ENCODE peak calls at places on chromosomes 11 and 22, in six cellular contexts. One of them, this sample, is unnamed.

GRCh38 chr11:122796128-122796717 is 42.1 kb upstream of the CRTAM start:
- DNase-seq in cardiac fibroblast: peak
- DNase-seq in HFF-Myc: no peak
- DNase-seq in thyroid gland: peak
- DNase-seq in cardiac muscle cell: peak
- DNase-seq in psoas muscle: peak
- DNase-seq in this sample: no peak

GRCh38 chr11:86089659-86090058 is 20.8 kb upstream of the PICALM start:
- DNase-seq in cardiac fibroblast: peak
- DNase-seq in HFF-Myc: no peak
- DNase-seq in thyroid gland: no peak
- DNase-seq in cardiac muscle cell: no peak
- DNase-seq in psoas muscle: no peak
- DNase-seq in this sample: no peak

GRCh38 chr11:119375629-119376196 is 5.8 kb downstream of the USP2 start:
- DNase-seq in cardiac fibroblast: peak
- DNase-seq in HFF-Myc: no peak
- DNase-seq in thyroid gland: peak
- DNase-seq in cardiac muscle cell: no peak
- DNase-seq in psoas muscle: peak
- DNase-seq in this sample: no peak

GRCh38 chr22:37079668-37080171 is 28.2 kb downstream of the KCTD17 start:
- DNase-seq in cardiac fibroblast: peak
- DNase-seq in HFF-Myc: no peak
- DNase-seq in thyroid gland: peak
- DNase-seq in cardiac muscle cell: no peak
- DNase-seq in psoas muscle: no peak
- DNase-seq in this sample: no peak

GRCh38 chr11:37259734-37260133 is 661.7 kb upstream of the RAG2 start:
- DNase-seq in cardiac fibroblast: no peak
- DNase-seq in HFF-Myc: no peak
- DNase-seq in thyroid gland: no peak
- DNase-seq in cardiac muscle cell: no peak
- DNase-seq in psoas muscle: no peak
- DNase-seq in this sample: no peak

GRCh38 chr11:63569570-63569969 is 6.4 kb upstream of the PLAAT2 start:
- DNase-seq in cardiac fibroblast: no peak
- DNase-seq in HFF-Myc: no peak
- DNase-seq in thyroid gland: no peak
- DNase-seq in cardiac muscle cell: no peak
- DNase-seq in psoas muscle: no peak
- DNase-seq in this sample: no peak

GRCh38 chr22:19882446-19883381 is 28.0 kb upstream of the GNB1L start:
- DNase-seq in cardiac fibroblast: no peak
- DNase-seq in HFF-Myc: no peak
- DNase-seq in thyroid gland: no peak
- DNase-seq in cardiac muscle cell: no peak
- DNase-seq in psoas muscle: no peak
- DNase-seq in this sample: no peak

GRCh38 chr11:5992604-5993251 is 5.9 kb upstream of the OR52L1 start:
- DNase-seq in cardiac fibroblast: peak
- DNase-seq in HFF-Myc: no peak
- DNase-seq in thyroid gland: no peak
- DNase-seq in cardiac muscle cell: peak
- DNase-seq in psoas muscle: no peak
- DNase-seq in this sample: no peak

GRCh38 chr22:40818192-40818746 is 877 bp downstream of the SLC25A17 start:
- DNase-seq in cardiac fibroblast: no peak
- DNase-seq in HFF-Myc: no peak
- DNase-seq in thyroid gland: no peak
- DNase-seq in cardiac muscle cell: no peak
- DNase-seq in psoas muscle: no peak
- DNase-seq in this sample: no peak

GRCh38 chr11:1762537-1763302 is 1.0 kb downstream of the CTSD start:
- DNase-seq in cardiac fibroblast: no peak
- DNase-seq in HFF-Myc: no peak
- DNase-seq in thyroid gland: no peak
- DNase-seq in cardiac muscle cell: no peak
- DNase-seq in psoas muscle: peak
- DNase-seq in this sample: no peak

GRCh38 chr11:2271077-2271326 is 614 bp upstream of the ASCL2 start:
- DNase-seq in cardiac fibroblast: no peak
- DNase-seq in HFF-Myc: no peak
- DNase-seq in thyroid gland: peak
- DNase-seq in cardiac muscle cell: no peak
- DNase-seq in psoas muscle: peak
- DNase-seq in this sample: no peak

GRCh38 chr11:818396-819128 is at the start of gene PNPLA2:
- DNase-seq in cardiac fibroblast: peak
- DNase-seq in HFF-Myc: no peak
- DNase-seq in thyroid gland: peak
- DNase-seq in cardiac muscle cell: no peak
- DNase-seq in psoas muscle: peak
- DNase-seq in this sample: no peak

GRCh38 chr11:116255234-116255953 is 517.4 kb downstream of the BUD13 start:
- DNase-seq in cardiac fibroblast: no peak
- DNase-seq in HFF-Myc: no peak
- DNase-seq in thyroid gland: no peak
- DNase-seq in cardiac muscle cell: no peak
- DNase-seq in psoas muscle: no peak
- DNase-seq in this sample: no peak

GRCh38 chr11:12210200-12210599 is 99.8 kb downstream of the MICAL2 start:
- DNase-seq in cardiac fibroblast: no peak
- DNase-seq in HFF-Myc: no peak
- DNase-seq in thyroid gland: no peak
- DNase-seq in cardiac muscle cell: no peak
- DNase-seq in psoas muscle: no peak
- DNase-seq in this sample: no peak

GRCh38 chr22:36465232-36466021 is 16.0 kb downstream of the TXN2 start:
- DNase-seq in cardiac fibroblast: peak
- DNase-seq in HFF-Myc: no peak
- DNase-seq in thyroid gland: peak
- DNase-seq in cardiac muscle cell: no peak
- DNase-seq in psoas muscle: peak
- DNase-seq in this sample: peak

GRCh38 chr11:63998558-63999348 is 12.5 kb downstream of the OTUB1 start:
- DNase-seq in cardiac fibroblast: no peak
- DNase-seq in HFF-Myc: no peak
- DNase-seq in thyroid gland: no peak
- DNase-seq in cardiac muscle cell: no peak
- DNase-seq in psoas muscle: no peak
- DNase-seq in this sample: no peak

GRCh38 chr11:131748146-131749050 is 378.0 kb downstream of the NTM start:
- DNase-seq in cardiac fibroblast: peak
- DNase-seq in HFF-Myc: peak
- DNase-seq in thyroid gland: peak
- DNase-seq in cardiac muscle cell: peak
- DNase-seq in psoas muscle: peak
- DNase-seq in this sample: no peak

GRCh38 chr11:7512525-7513209 is 1.1 kb upstream of the PPFIBP2 start:
- DNase-seq in cardiac fibroblast: peak
- DNase-seq in HFF-Myc: no peak
- DNase-seq in thyroid gland: peak
- DNase-seq in cardiac muscle cell: peak
- DNase-seq in psoas muscle: peak
- DNase-seq in this sample: no peak

GRCh38 chr22:38879961-38880360 is 7.9 kb upstream of the CBX6 start:
- DNase-seq in cardiac fibroblast: no peak
- DNase-seq in HFF-Myc: no peak
- DNase-seq in thyroid gland: no peak
- DNase-seq in cardiac muscle cell: no peak
- DNase-seq in psoas muscle: no peak
- DNase-seq in this sample: no peak

GRCh38 chr22:38881464-38881871 is 9.5 kb upstream of the CBX6 start:
- DNase-seq in cardiac fibroblast: peak
- DNase-seq in HFF-Myc: no peak
- DNase-seq in thyroid gland: peak
- DNase-seq in cardiac muscle cell: peak
- DNase-seq in psoas muscle: peak
- DNase-seq in this sample: no peak

GRCh38 chr22:38882972-38883622 is 11.1 kb upstream of the CBX6 start:
- DNase-seq in cardiac fibroblast: no peak
- DNase-seq in HFF-Myc: no peak
- DNase-seq in thyroid gland: no peak
- DNase-seq in cardiac muscle cell: no peak
- DNase-seq in psoas muscle: no peak
- DNase-seq in this sample: no peak

GRCh38 chr22:38881997-38882396 is 10.0 kb upstream of the CBX6 start:
- DNase-seq in cardiac fibroblast: no peak
- DNase-seq in HFF-Myc: no peak
- DNase-seq in thyroid gland: peak
- DNase-seq in cardiac muscle cell: no peak
- DNase-seq in psoas muscle: no peak
- DNase-seq in this sample: no peak

GRCh38 chr22:38882480-38882879 is 10.5 kb upstream of the CBX6 start:
- DNase-seq in cardiac fibroblast: no peak
- DNase-seq in HFF-Myc: no peak
- DNase-seq in thyroid gland: peak
- DNase-seq in cardiac muscle cell: no peak
- DNase-seq in psoas muscle: peak
- DNase-seq in this sample: no peak
- H3K4me3 ChIP-seq in cardiac fibroblast: no peak
- H3K4me3 ChIP-seq in HFF-Myc: no peak
- H3K4me3 ChIP-seq in thyroid gland: no peak
- H3K4me3 ChIP-seq in cardiac muscle cell: no peak
- H3K4me3 ChIP-seq in psoas muscle: no peak
- H3K4me3 ChIP-seq in this sample: no peak

DNA sequence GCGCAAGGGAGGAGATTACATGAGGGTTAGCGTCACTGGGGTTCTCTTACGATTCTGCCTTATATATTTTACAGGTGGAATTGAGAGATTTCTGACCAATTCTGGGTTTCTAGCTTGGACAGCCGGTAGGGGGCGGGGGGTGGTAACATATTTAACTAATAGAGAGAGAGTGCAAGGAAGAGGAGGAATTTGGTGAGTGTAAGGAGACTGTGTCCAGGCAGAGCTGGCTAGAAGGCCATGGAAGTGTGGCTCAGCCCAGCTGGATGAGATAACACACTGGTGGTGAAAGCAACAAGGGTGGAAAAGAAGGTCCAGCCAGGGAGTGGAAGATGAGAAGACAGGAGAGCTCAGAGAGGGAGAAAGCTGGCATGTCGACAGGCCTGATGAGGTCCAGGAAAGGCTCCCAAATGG is 56.5 kb downstream of the ST3GAL4 start:
- DNase-seq in cardiac fibroblast: no peak
- DNase-seq in HFF-Myc: no peak
- DNase-seq in thyroid gland: no peak
- DNase-seq in cardiac muscle cell: peak
- DNase-seq in psoas muscle: peak
- DNase-seq in this sample: no peak
- TF ChIP-seq CTCF in cardiac fibroblast: peak
- TF ChIP-seq CTCF in HFF-Myc: peak
- TF ChIP-seq CTCF in thyroid gland: no peak
- TF ChIP-seq CTCF in cardiac muscle cell: peak
- TF ChIP-seq CTCF in psoas muscle: no peak
- TF ChIP-seq CTCF in this sample: peak

GRCh38 chr11:20274031-20274430 is 89.5 kb upstream of the HTATIP2 start:
- DNase-seq in cardiac fibroblast: no peak
- DNase-seq in HFF-Myc: no peak
- DNase-seq in thyroid gland: no peak
- DNase-seq in cardiac muscle cell: peak
- DNase-seq in psoas muscle: no peak
- DNase-seq in this sample: no peak

GRCh38 chr11:20275987-20276660 is 87.4 kb upstream of the HTATIP2 start:
- DNase-seq in cardiac fibroblast: no peak
- DNase-seq in HFF-Myc: no peak
- DNase-seq in thyroid gland: no peak
- DNase-seq in cardiac muscle cell: no peak
- DNase-seq in psoas muscle: no peak
- DNase-seq in this sample: peak

GRCh38 chr11:20278727-20279126 is 84.8 kb upstream of the HTATIP2 start:
- DNase-seq in cardiac fibroblast: no peak
- DNase-seq in HFF-Myc: no peak
- DNase-seq in thyroid gland: no peak
- DNase-seq in cardiac muscle cell: no peak
- DNase-seq in psoas muscle: no peak
- DNase-seq in this sample: no peak

GRCh38 chr11:20276661-20277000 is 86.9 kb upstream of the HTATIP2 start:
- DNase-seq in cardiac fibroblast: no peak
- DNase-seq in HFF-Myc: no peak
- DNase-seq in thyroid gland: no peak
- DNase-seq in cardiac muscle cell: no peak
- DNase-seq in psoas muscle: no peak
- DNase-seq in this sample: peak

DNA sequence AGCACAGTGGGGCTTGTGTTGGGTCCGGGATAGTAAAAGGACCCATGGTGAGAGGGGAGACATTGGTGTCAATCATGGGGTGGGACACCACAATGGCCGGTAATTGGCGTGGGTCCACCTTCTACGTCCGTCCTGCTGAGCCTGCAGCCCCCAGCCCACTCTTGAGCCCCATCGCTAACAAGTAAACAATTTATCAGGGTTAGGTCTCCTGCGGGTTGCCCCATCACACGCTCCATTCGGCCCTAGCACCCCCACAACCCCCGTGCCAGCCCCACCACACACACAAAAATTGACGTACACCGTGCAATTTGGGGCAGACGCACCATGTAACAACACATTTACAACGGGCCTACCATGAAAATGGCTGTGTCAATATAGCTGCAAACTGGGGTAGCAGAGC is 86.5 kb upstream of the HTATIP2 start:
- DNase-seq in cardiac fibroblast: no peak
- DNase-seq in HFF-Myc: no peak
- DNase-seq in thyroid gland: no peak
- DNase-seq in cardiac muscle cell: no peak
- DNase-seq in psoas muscle: no peak
- DNase-seq in this sample: no peak
- H3K4me3 ChIP-seq in cardiac fibroblast: no peak
- H3K4me3 ChIP-seq in HFF-Myc: no peak
- H3K4me3 ChIP-seq in thyroid gland: no peak
- H3K4me3 ChIP-seq in cardiac muscle cell: no peak
- H3K4me3 ChIP-seq in psoas muscle: no peak
- H3K4me3 ChIP-seq in this sample: no peak

GRCh38 chr22:30861688-30862552 is 106.7 kb downstream of the MORC2 start:
- DNase-seq in cardiac fibroblast: no peak
- DNase-seq in HFF-Myc: no peak
- DNase-seq in thyroid gland: no peak
- DNase-seq in cardiac muscle cell: no peak
- DNase-seq in psoas muscle: no peak
- DNase-seq in this sample: no peak

GRCh38 chr22:30861131-30861530 is 107.4 kb downstream of the MORC2 start:
- DNase-seq in cardiac fibroblast: no peak
- DNase-seq in HFF-Myc: no peak
- DNase-seq in thyroid gland: no peak
- DNase-seq in cardiac muscle cell: no peak
- DNase-seq in psoas muscle: no peak
- DNase-seq in this sample: no peak

GRCh38 chr22:30864441-30865420 is 103.8 kb downstream of the MORC2 start:
- DNase-seq in cardiac fibroblast: no peak
- DNase-seq in HFF-Myc: no peak
- DNase-seq in thyroid gland: no peak
- DNase-seq in cardiac muscle cell: no peak
- DNase-seq in psoas muscle: no peak
- DNase-seq in this sample: no peak

GRCh38 chr22:30865656-30866055 is 102.9 kb downstream of the MORC2 start:
- DNase-seq in cardiac fibroblast: no peak
- DNase-seq in HFF-Myc: no peak
- DNase-seq in thyroid gland: no peak
- DNase-seq in cardiac muscle cell: no peak
- DNase-seq in psoas muscle: no peak
- DNase-seq in this sample: no peak

GRCh38 chr22:30863161-30863833 is 105.3 kb downstream of the MORC2 start:
- DNase-seq in cardiac fibroblast: peak
- DNase-seq in HFF-Myc: no peak
- DNase-seq in thyroid gland: no peak
- DNase-seq in cardiac muscle cell: peak
- DNase-seq in psoas muscle: no peak
- DNase-seq in this sample: no peak
- TF ChIP-seq CTCF in cardiac fibroblast: no peak
- TF ChIP-seq CTCF in HFF-Myc: no peak
- TF ChIP-seq CTCF in thyroid gland: no peak
- TF ChIP-seq CTCF in cardiac muscle cell: peak
- TF ChIP-seq CTCF in psoas muscle: no peak
- TF ChIP-seq CTCF in this sample: no peak